ENCODE peak calls at places on chromosome 17, in six cellular contexts. K is hepatocyte, N is spleen, E is heart left ventricle, M is left ventricle myocardium inferior, Y is stomach. H is an unnamed sample.
A peak's percentile ranks its signal among the peaks of the same experiment; 100 is the strongest.

GRCh38 chr17:83149761-83150251 is 70.4 kb downstream of the METRNL start:
- DNase-seq in K (peak; percentile 3), N (peak; percentile 50), E (no peak), M (no peak), Y (no peak), H (peak; percentile 11)

GRCh38 chr17:3659541-3660111 is 8.8 kb downstream of the TAX1BP3 start:
- DNase-seq in K (peak; percentile 86), N (no peak), E (peak; percentile 86), M (peak; percentile 66), Y (peak; percentile 76), H (peak; percentile 58)

GRCh38 chr17:28001149-28001548 is 41.3 kb upstream of the NLK start:
- DNase-seq in K (no peak), N (no peak), E (no peak), M (no peak), Y (no peak), H (no peak)

GRCh38 chr17:66514227-66514806 is 211.9 kb downstream of the PRKCA start:
- DNase-seq in K (no peak), N (no peak), E (no peak), M (no peak), Y (no peak), H (no peak)

GRCh38 chr17:40602445-40603443 is 37.5 kb upstream of the CCR7 start:
- DNase-seq in K (no peak), N (peak; percentile 66), E (no peak), M (no peak), Y (no peak), H (no peak)

GRCh38 chr17:54505404-54505803 is 395.2 kb upstream of the TOM1L1 start:
- DNase-seq in K (no peak), N (no peak), E (no peak), M (no peak), Y (no peak), H (no peak)

GRCh38 chr17:9185688-9186289 is 164.5 kb downstream of the NTN1 start:
- DNase-seq in K (no peak), N (no peak), E (no peak), M (no peak), Y (no peak), H (no peak)

GRCh38 chr17:75876190-75876937 is 2.0 kb downstream of the TRIM47 start:
- DNase-seq in K (peak; percentile 58), N (peak; percentile 92), E (peak; percentile 75), M (peak; percentile 51), Y (peak; percentile 79), H (peak; percentile 74)

GRCh38 chr17:63919311-63919723 is 678 bp upstream of the GH1 start:
- DNase-seq in K (peak; percentile 73), N (peak; percentile 86), E (no peak), M (no peak), Y (peak; percentile 63), H (peak; percentile 53)

GRCh38 chr17:50225693-50226092 is 24.3 kb upstream of the COL1A1 start:
- DNase-seq in K (no peak), N (no peak), E (no peak), M (no peak), Y (no peak), H (no peak)

GRCh38 chr17:4679652-4680051 is 24.3 kb downstream of the PELP1 start:
- DNase-seq in K (peak; percentile 83), N (no peak), E (no peak), M (no peak), Y (no peak), H (no peak)

GRCh38 chr17:7846765-7847661 is 7.9 kb upstream of the TMEM88 start:
- DNase-seq in K (no peak), N (no peak), E (peak; percentile 56), M (no peak), Y (no peak), H (no peak)

GRCh38 chr17:17836818-17837379 is at the start of gene SREBF1:
- DNase-seq in K (peak; percentile 91), N (peak; percentile 94), E (peak; percentile 87), M (peak; percentile 69), Y (peak; percentile 61), H (no peak)

GRCh38 chr17:59366773-59367656 is 35.6 kb downstream of the YPEL2 start:
- DNase-seq in K (peak; percentile 81), N (no peak), E (no peak), M (no peak), Y (peak; percentile 89), H (peak; percentile 52)

GRCh38 chr17:29855686-29856085 is 74.3 kb downstream of the SSH2 start:
- DNase-seq in K (no peak), N (no peak), E (no peak), M (no peak), Y (no peak), H (no peak)

GRCh38 chr17:83189673-83190385 is 110.4 kb downstream of the METRNL start:
- DNase-seq in K (peak; percentile 58), N (peak; percentile 58), E (peak; percentile 65), M (peak; percentile 43), Y (peak; percentile 78), H (peak; percentile 76)

GRCh38 chr17:1110844-1111598 is 68.8 kb downstream of the ABR start:
- DNase-seq in K (peak; percentile 82), N (no peak), E (peak; percentile 84), M (peak; percentile 68), Y (no peak), H (peak; percentile 82)

GRCh38 chr17:60095381-60095780 is 16.7 kb upstream of the HEATR6 start:
- DNase-seq in K (no peak), N (no peak), E (no peak), M (no peak), Y (no peak), H (no peak)

GRCh38 chr17:60823520-60823919 is 145.9 kb downstream of the BCAS3 start:
- DNase-seq in K (no peak), N (no peak), E (no peak), M (no peak), Y (no peak), H (no peak)

GRCh38 chr17:31629696-31630470 is 229.2 kb downstream of the COPRS start:
- DNase-seq in K (no peak), N (no peak), E (no peak), M (no peak), Y (no peak), H (no peak)

GRCh38 chr17:7404737-7405412 is 978 bp upstream of the TMEM256 start:
- DNase-seq in K (no peak), N (peak; percentile 92), E (peak; percentile 86), M (peak; percentile 64), Y (peak; percentile 60), H (peak; percentile 45)

GRCh38 chr17:65727832-65728231 is 166.4 kb upstream of the AXIN2 start:
- DNase-seq in K (no peak), N (no peak), E (no peak), M (no peak), Y (no peak), H (no peak)

GRCh38 chr17:58692239-58693055 is at the start of gene RAD51C:
- DNase-seq in K (peak; percentile 88), N (peak; percentile 97), E (peak; percentile 93), M (peak; percentile 86), Y (peak; percentile 85), H (peak; percentile 88)

GRCh38 chr17:34499576-34499975 is 79.8 kb upstream of the TMEM132E start:
- DNase-seq in K (peak; percentile 74), N (no peak), E (no peak), M (no peak), Y (no peak), H (no peak)

GRCh38 chr17:38403491-38403890 is 24.8 kb upstream of the ARHGAP23 start:
- DNase-seq in K (no peak), N (no peak), E (no peak), M (no peak), Y (no peak), H (no peak)

GRCh38 chr17:80892019-80892855 is 99.4 kb upstream of the CHMP6 start:
- DNase-seq in K (peak; percentile 68), N (peak; percentile 88), E (peak; percentile 86), M (peak; percentile 73), Y (no peak), H (peak; percentile 73)

DNA sequence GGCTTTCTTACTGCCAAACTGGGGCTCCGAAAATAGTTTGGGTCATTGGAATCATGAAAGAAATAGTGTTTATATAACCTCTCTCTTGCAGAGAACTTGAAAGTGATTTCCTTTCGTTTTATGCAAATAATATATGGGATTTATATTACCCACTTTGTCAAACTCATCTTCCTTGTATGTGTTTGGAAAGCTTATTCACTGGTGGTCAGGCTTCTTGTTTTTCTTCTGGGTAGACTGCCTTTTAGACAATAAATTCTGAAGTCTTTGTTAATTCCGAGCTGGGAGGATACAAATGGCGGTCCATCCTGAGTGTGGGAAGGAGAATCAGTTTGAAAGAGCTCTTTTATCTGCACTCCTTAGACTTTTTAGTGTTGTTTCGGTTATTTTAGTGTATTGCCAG is 230.1 kb downstream of the MSI2 start:
- DNase-seq in K (no peak), N (no peak), E (no peak), M (no peak), Y (no peak), H (no peak)
- H3K4me1 ChIP-seq in K (peaks cover 9% of the 10 kb centered on the region), N (peaks cover 24% of the 10 kb centered on the region), E (peaks cover 75% of the 10 kb centered on the region), M (peaks cover 74% of the 10 kb centered on the region), Y (peaks cover 19% of the 10 kb centered on the region), H (peaks cover 5% of the 10 kb centered on the region)

GRCh38 chr17:77792626-77793025 is 165.9 kb upstream of the TNRC6C start:
- DNase-seq in K (no peak), N (peak; percentile 28), E (no peak), M (no peak), Y (no peak), H (no peak)
- H3K27me3 ChIP-seq in K (peaks cover 2% of the 10 kb centered on the region), N (no peaks in the 10 kb centered on the region), E (no peaks in the 10 kb centered on the region), M (no peaks in the 10 kb centered on the region), Y (no peaks in the 10 kb centered on the region), H (no peaks in the 10 kb centered on the region)

GRCh38 chr17:52170963-52171572 is 12.6 kb upstream of the CA10 start:
- DNase-seq in K (peak; percentile 58), N (no peak), E (no peak), M (no peak), Y (peak; percentile 67), H (no peak)
- TF ChIP-seq CTCF in K (peak; percentile 69), N (no peak), E (no peak), M (no peak), Y (no peak), H (no peak)

GRCh38 chr17:48444531-48445247 is 14.7 kb upstream of the SKAP1 start:
- DNase-seq in K (no peak), N (no peak), E (no peak), M (no peak), Y (no peak), H (no peak)

GRCh38 chr17:48443712-48444111 is 13.7 kb upstream of the SKAP1 start:
- DNase-seq in K (no peak), N (no peak), E (no peak), M (no peak), Y (no peak), H (no peak)

GRCh38 chr17:48441862-48442261 is 11.8 kb upstream of the SKAP1 start:
- DNase-seq in K (no peak), N (no peak), E (no peak), M (no peak), Y (no peak), H (no peak)

GRCh38 chr17:48441231-48441711 is 11.3 kb upstream of the SKAP1 start:
- DNase-seq in K (no peak), N (no peak), E (no peak), M (no peak), Y (no peak), H (no peak)

DNA sequence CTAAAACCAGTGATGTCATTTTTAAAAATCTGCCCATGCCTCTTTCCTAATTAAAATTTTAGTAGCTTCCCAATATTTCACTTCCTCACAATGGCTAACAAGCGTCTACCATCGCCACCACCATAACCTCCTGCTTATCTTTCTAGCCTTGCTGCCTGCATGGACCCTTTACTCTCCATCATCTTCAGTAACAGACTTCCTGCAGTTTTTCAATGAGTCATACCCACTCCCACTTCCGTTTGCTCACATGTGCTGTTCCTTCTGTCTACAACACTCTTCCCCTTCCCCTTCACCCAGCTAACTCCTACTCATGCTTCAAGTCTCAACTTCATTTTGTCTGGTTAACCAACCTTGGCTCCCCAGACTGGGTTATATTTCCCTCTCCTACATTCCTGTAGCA is 12.8 kb upstream of the SKAP1 start:
- DNase-seq in K (no peak), N (no peak), E (no peak), M (no peak), Y (no peak), H (no peak)
- H3K4me1 ChIP-seq in K (peaks cover 8% of the 10 kb centered on the region), N (peaks cover 42% of the 10 kb centered on the region), E (no peaks in the 10 kb centered on the region), M (no peaks in the 10 kb centered on the region), Y (peaks cover 13% of the 10 kb centered on the region), H (no peaks in the 10 kb centered on the region)

H was measured in lung.